ENCODE peak calls at places on chromosomes 6 and 20, in six cellular contexts. One of them, this sample, is unnamed.

GRCh38 chr6:82842721-82843120 is 222.9 kb downstream of the UBE3D start:
- DNase-seq in G401: no peak
- DNase-seq in AG20443: peak; percentile 48
- DNase-seq in epithelial cell of esophagus: no peak
- DNase-seq in GM19239: no peak
- DNase-seq in AG09319: peak; percentile 57
- DNase-seq in this sample: no peak

GRCh38 chr6:166341464-166341863 is 881 bp downstream of the SFT2D1 start:
- DNase-seq in G401: no peak
- DNase-seq in AG20443: no peak
- DNase-seq in epithelial cell of esophagus: no peak
- DNase-seq in GM19239: no peak
- DNase-seq in AG09319: no peak
- DNase-seq in this sample: no peak

GRCh38 chr20:3818155-3819151 is 1.9 kb upstream of the AP5S1 start:
- DNase-seq in G401: peak; percentile 56
- DNase-seq in AG20443: peak; percentile 67
- DNase-seq in epithelial cell of esophagus: peak; percentile 77
- DNase-seq in GM19239: no peak
- DNase-seq in AG09319: no peak
- DNase-seq in this sample: no peak

GRCh38 chr6:39312912-39313525 is 1.2 kb downstream of the KCNK17 start:
- DNase-seq in G401: no peak
- DNase-seq in AG20443: no peak
- DNase-seq in epithelial cell of esophagus: no peak
- DNase-seq in GM19239: no peak
- DNase-seq in AG09319: no peak
- DNase-seq in this sample: no peak

GRCh38 chr6:11791354-11792107 is 12.9 kb upstream of the ADTRP start:
- DNase-seq in G401: no peak
- DNase-seq in AG20443: no peak
- DNase-seq in epithelial cell of esophagus: peak; percentile 31
- DNase-seq in GM19239: no peak
- DNase-seq in AG09319: no peak
- DNase-seq in this sample: no peak

GRCh38 chr6:108336971-108337370 is 42.1 kb downstream of the AFG1L start:
- DNase-seq in G401: no peak
- DNase-seq in AG20443: no peak
- DNase-seq in epithelial cell of esophagus: no peak
- DNase-seq in GM19239: no peak
- DNase-seq in AG09319: no peak
- DNase-seq in this sample: no peak

GRCh38 chr6:21873562-21873961 is 280.0 kb downstream of the SOX4 start:
- DNase-seq in G401: no peak
- DNase-seq in AG20443: peak; percentile 83
- DNase-seq in epithelial cell of esophagus: peak; percentile 63
- DNase-seq in GM19239: no peak
- DNase-seq in AG09319: peak; percentile 34
- DNase-seq in this sample: no peak

GRCh38 chr6:56241106-56241812 is 6.1 kb downstream of the COL21A1 start:
- DNase-seq in G401: peak; percentile 71
- DNase-seq in AG20443: no peak
- DNase-seq in epithelial cell of esophagus: no peak
- DNase-seq in GM19239: no peak
- DNase-seq in AG09319: no peak
- DNase-seq in this sample: no peak

GRCh38 chr6:36116943-36117342 is 13.4 kb upstream of the MAPK13 start:
- DNase-seq in G401: no peak
- DNase-seq in AG20443: no peak
- DNase-seq in epithelial cell of esophagus: no peak
- DNase-seq in GM19239: no peak
- DNase-seq in AG09319: no peak
- DNase-seq in this sample: no peak

GRCh38 chr20:60718743-60719142 is 533.3 kb upstream of the CDH4 start:
- DNase-seq in G401: no peak
- DNase-seq in AG20443: no peak
- DNase-seq in epithelial cell of esophagus: no peak
- DNase-seq in GM19239: no peak
- DNase-seq in AG09319: no peak
- DNase-seq in this sample: peak; percentile 39

GRCh38 chr6:163620101-163620500 is 205.6 kb downstream of the QKI start:
- DNase-seq in G401: no peak
- DNase-seq in AG20443: no peak
- DNase-seq in epithelial cell of esophagus: no peak
- DNase-seq in GM19239: no peak
- DNase-seq in AG09319: no peak
- DNase-seq in this sample: no peak

GRCh38 chr6:20709451-20709850 is 175.2 kb downstream of the CDKAL1 start:
- DNase-seq in G401: no peak
- DNase-seq in AG20443: no peak
- DNase-seq in epithelial cell of esophagus: peak; percentile 35
- DNase-seq in GM19239: no peak
- DNase-seq in AG09319: no peak
- DNase-seq in this sample: no peak

GRCh38 chr20:1381753-1382591 is 10.9 kb downstream of the FKBP1A start:
- DNase-seq in G401: peak; percentile 51
- DNase-seq in AG20443: peak; percentile 21
- DNase-seq in epithelial cell of esophagus: no peak
- DNase-seq in GM19239: no peak
- DNase-seq in AG09319: no peak
- DNase-seq in this sample: no peak

GRCh38 chr6:16419636-16420331 is 181.4 kb downstream of the GMPR start:
- DNase-seq in G401: no peak
- DNase-seq in AG20443: no peak
- DNase-seq in epithelial cell of esophagus: no peak
- DNase-seq in GM19239: peak; percentile 36
- DNase-seq in AG09319: no peak
- DNase-seq in this sample: no peak

GRCh38 chr6:33814663-33814985 is 10.8 kb upstream of the MLN start:
- DNase-seq in G401: no peak
- DNase-seq in AG20443: no peak
- DNase-seq in epithelial cell of esophagus: no peak
- DNase-seq in GM19239: no peak
- DNase-seq in AG09319: no peak
- DNase-seq in this sample: no peak

GRCh38 chr6:71733970-71734899 is 152.1 kb upstream of the RIMS1 start:
- DNase-seq in G401: peak; percentile 98
- DNase-seq in AG20443: peak; percentile 28
- DNase-seq in epithelial cell of esophagus: no peak
- DNase-seq in GM19239: no peak
- DNase-seq in AG09319: no peak
- DNase-seq in this sample: no peak

GRCh38 chr20:60966031-60966430 is 286.0 kb upstream of the CDH4 start:
- DNase-seq in G401: no peak
- DNase-seq in AG20443: no peak
- DNase-seq in epithelial cell of esophagus: no peak
- DNase-seq in GM19239: no peak
- DNase-seq in AG09319: no peak
- DNase-seq in this sample: no peak

GRCh38 chr6:169723991-169724553 is at the start of gene PHF10:
- DNase-seq in G401: peak; percentile 33
- DNase-seq in AG20443: peak; percentile 83
- DNase-seq in epithelial cell of esophagus: peak; percentile 37
- DNase-seq in GM19239: peak; percentile 58
- DNase-seq in AG09319: no peak
- DNase-seq in this sample: no peak

GRCh38 chr6:138349891-138350290 is 27.8 kb upstream of the SMIM28 start:
- DNase-seq in G401: peak; percentile 63
- DNase-seq in AG20443: peak; percentile 50
- DNase-seq in epithelial cell of esophagus: no peak
- DNase-seq in GM19239: no peak
- DNase-seq in AG09319: peak; percentile 15
- DNase-seq in this sample: no peak

GRCh38 chr6:160077526-160077925 is 44.1 kb upstream of the SLC22A1 start:
- DNase-seq in G401: no peak
- DNase-seq in AG20443: peak; percentile 76
- DNase-seq in epithelial cell of esophagus: no peak
- DNase-seq in GM19239: no peak
- DNase-seq in AG09319: no peak
- DNase-seq in this sample: no peak

GRCh38 chr6:166540631-166541331 is 45.7 kb downstream of the RAMACL start:
- DNase-seq in G401: no peak
- DNase-seq in AG20443: no peak
- DNase-seq in epithelial cell of esophagus: no peak
- DNase-seq in GM19239: peak; percentile 80
- DNase-seq in AG09319: no peak
- DNase-seq in this sample: no peak

GRCh38 chr20:53448875-53449274 is 144.8 kb downstream of the ZNF217 start:
- DNase-seq in G401: no peak
- DNase-seq in AG20443: no peak
- DNase-seq in epithelial cell of esophagus: no peak
- DNase-seq in GM19239: no peak
- DNase-seq in AG09319: no peak
- DNase-seq in this sample: no peak

GRCh38 chr20:1968958-1969357 is 24.9 kb downstream of the PDYN start:
- DNase-seq in G401: no peak
- DNase-seq in AG20443: no peak
- DNase-seq in epithelial cell of esophagus: no peak
- DNase-seq in GM19239: no peak
- DNase-seq in AG09319: no peak
- DNase-seq in this sample: no peak